ENCODE peak calls at places on chromosomes 7 and 10, in five cellular contexts. E is stimulated activated CD4-positive, alpha-beta T cell treated with anti-CD3 and anti-CD28 coated beads, Interleukin-15, amount 100 ng/mL, for 1 hour; D is ovary; U is left lobe of liver; W is pancreas. L is an unnamed sample.

GRCh38 chr7:38880035-38880434 is 29.0 kb downstream of the VPS41 start:
- DNase-seq in E (no peak), D (no peak), U (no peak), W (no peak), L (no peak)

GRCh38 chr7:132656846-132657776 is 80.8 kb upstream of the PLXNA4 start:
- DNase-seq in E (no peak), D (no peak), U (no peak), W (no peak), L (no peak)

GRCh38 chr10:31129261-31129660 is 97.6 kb upstream of the ZNF438 start:
- DNase-seq in E (no peak), D (peak), U (no peak), W (no peak), L (peak)

GRCh38 chr10:79003183-79004100 is 65.3 kb upstream of the ZMIZ1 start:
- DNase-seq in E (no peak), D (no peak), U (no peak), W (no peak), L (no peak)

GRCh38 chr10:96991313-96991841 is 159.3 kb downstream of the LCOR start:
- DNase-seq in E (no peak), D (no peak), U (no peak), W (no peak), L (peak)

GRCh38 chr7:46321556-46322205 is 400.6 kb upstream of the IGFBP3 start:
- DNase-seq in E (no peak), D (no peak), U (no peak), W (no peak), L (no peak)

GRCh38 chr10:93656155-93656554 is 43.8 kb downstream of the PDE6C start:
- DNase-seq in E (no peak), D (no peak), U (no peak), W (no peak), L (no peak)

GRCh38 chr7:104686286-104686685 is 327.7 kb upstream of the KMT2E start:
- DNase-seq in E (no peak), D (no peak), U (no peak), W (no peak), L (no peak)

GRCh38 chr10:48465860-48466521 is 138.9 kb downstream of the ARHGAP22 start:
- DNase-seq in E (no peak), D (peak), U (peak), W (peak), L (no peak)

GRCh38 chr7:90709501-90710465 is 113.7 kb downstream of the CDK14 start:
- DNase-seq in E (no peak), D (peak), U (no peak), W (no peak), L (peak)